ENCODE peak calls at places on chromosomes 16 and 17, in eight cellular contexts. B is K562; U is stimulated activated CD4-positive, alpha-beta T cell treated with anti-CD3 and anti-CD28 coated beads, Interleukin-2, amount 100 ng/mL, for 24 hours; Z is activated CD4-positive, CD25-positive, alpha-beta regulatory T cell treated with anti-CD3 and anti-CD28 coated beads, Interleukin-2, amount 50 U/mL, for 16 hours; Q is heart left ventricle; D is ELR; X is T-helper 2 cell; N is progenitor cell of endocrine pancreas. O is an unnamed sample.
A peak's percentile ranks its signal among the peaks of the same experiment; 100 is the strongest.

GRCh38 chr17:75750661-75751423 is 14.2 kb downstream of the GALK1 start:
- DNase-seq in B (no peak), U (no peak), Z (no peak), Q (no peak), D (no peak), X (no peak), N (no peak), O (no peak)

GRCh38 chr17:82177761-82178498 is 34.7 kb downstream of the CCDC57 start:
- DNase-seq in B (no peak), U (no peak), Z (no peak), Q (no peak), D (no peak), X (no peak), N (no peak), O (no peak)

GRCh38 chr17:79838541-79839274 is 532 bp downstream of the CBX4 start:
- DNase-seq in B (peak; percentile 71), U (peak; percentile 62), Z (no peak), Q (peak; percentile 52), D (peak; percentile 75), X (no peak), N (peak; percentile 39), O (peak; percentile 53)

GRCh38 chr16:7025616-7026190 is 306.9 kb upstream of the RBFOX1 start:
- DNase-seq in B (peak; percentile 77), U (peak; percentile 17), Z (no peak), Q (peak; percentile 65), D (peak; percentile 0), X (no peak), N (peak; percentile 84), O (peak; percentile 74)

GRCh38 chr17:81330884-81331245 is 35.8 kb upstream of the SLC38A10 start:
- DNase-seq in B (no peak), U (no peak), Z (no peak), Q (no peak), D (no peak), X (no peak), N (no peak), O (no peak)

GRCh38 chr16:5791011-5791410 is 693.4 kb upstream of the EEF2KMT start:
- DNase-seq in B (no peak), U (no peak), Z (no peak), Q (no peak), D (no peak), X (no peak), N (no peak), O (no peak)

GRCh38 chr17:67116045-67116575 is 71.8 kb downstream of the CACNG1 start:
- DNase-seq in B (no peak), U (no peak), Z (no peak), Q (no peak), D (peak; percentile 26), X (no peak), N (no peak), O (no peak)

GRCh38 chr17:56793947-56794346 is 39.8 kb downstream of the C17orf67 start:
- DNase-seq in B (no peak), U (no peak), Z (no peak), Q (no peak), D (no peak), X (no peak), N (no peak), O (no peak)

GRCh38 chr17:67841992-67842391 is 16.7 kb downstream of the BPTF start:
- DNase-seq in B (no peak), U (no peak), Z (no peak), Q (no peak), D (peak; percentile 46), X (no peak), N (no peak), O (no peak)

GRCh38 chr16:75506567-75506966 is 11.3 kb upstream of the CHST6 start:
- DNase-seq in B (no peak), U (no peak), Z (no peak), Q (peak; percentile 66), D (peak; percentile 90), X (no peak), N (no peak), O (no peak)

GRCh38 chr16:71460246-71460645 is 1.8 kb downstream of the ZNF23 start:
- DNase-seq in B (no peak), U (no peak), Z (no peak), Q (no peak), D (peak; percentile 87), X (no peak), N (no peak), O (no peak)

GRCh38 chr16:89092013-89092412 is 1.6 kb upstream of the ACSF3 start:
- DNase-seq in B (no peak), U (no peak), Z (no peak), Q (peak; percentile 24), D (no peak), X (no peak), N (no peak), O (no peak)

GRCh38 chr17:7237761-7238417 is 1.4 kb downstream of the PHF23 start:
- DNase-seq in B (peak; percentile 56), U (peak; percentile 89), Z (peak; percentile 72), Q (peak; percentile 86), D (peak; percentile 76), X (peak; percentile 63), N (peak; percentile 63), O (peak; percentile 38)

O was measured in HEK293T.